ENCODE peak calls at places on chromosome 15, in nine cellular contexts. One of them, this sample, is unnamed. For H3K4me1 and H3K36me3, the result is how much of the 10 kb centered on the place peaks cover.

GRCh38 chr15:96977886-96978285 is 647.4 kb downstream of the NR2F2 start:
- DNase-seq in mesendoderm: peak
- DNase-seq in HCT116: no peak
- DNase-seq in K562: no peak
- DNase-seq in H1: no peak
- DNase-seq in neural progenitor cell: no peak
- DNase-seq in PC-3: no peak
- DNase-seq in fibroblast of lung: no peak
- DNase-seq in SK-N-SH: no peak
- DNase-seq in this sample: no peak

GRCh38 chr15:52751522-52751921 is 38.6 kb downstream of the ONECUT1 start:
- DNase-seq in HCT116: no peak
- DNase-seq in mesendoderm: no peak
- DNase-seq in neural progenitor cell: no peak
- DNase-seq in fibroblast of lung: no peak
- DNase-seq in K562: no peak
- DNase-seq in H1: no peak
- DNase-seq in SK-N-SH: no peak
- DNase-seq in PC-3: no peak
- DNase-seq in this sample: no peak

GRCh38 chr15:63037996-63038720 is 4.4 kb upstream of the TPM1 start:
- DNase-seq in fibroblast of lung: no peak
- DNase-seq in neural progenitor cell: no peak
- DNase-seq in H1: no peak
- DNase-seq in K562: no peak
- DNase-seq in PC-3: peak
- DNase-seq in SK-N-SH: no peak
- DNase-seq in mesendoderm: no peak
- DNase-seq in HCT116: no peak
- DNase-seq in this sample: peak

GRCh38 chr15:81939604-81940440 is 106.0 kb downstream of the MEX3B start:
- DNase-seq in SK-N-SH: peak
- DNase-seq in PC-3: peak
- DNase-seq in mesendoderm: peak
- DNase-seq in fibroblast of lung: peak
- DNase-seq in K562: peak
- DNase-seq in neural progenitor cell: peak
- DNase-seq in HCT116: peak
- DNase-seq in H1: peak
- DNase-seq in this sample: peak

GRCh38 chr15:82127581-82127980 is 81.8 kb upstream of the MEX3B start:
- DNase-seq in fibroblast of lung: no peak
- DNase-seq in K562: no peak
- DNase-seq in SK-N-SH: no peak
- DNase-seq in H1: no peak
- DNase-seq in mesendoderm: no peak
- DNase-seq in neural progenitor cell: no peak
- DNase-seq in PC-3: no peak
- DNase-seq in HCT116: no peak
- DNase-seq in this sample: no peak

GRCh38 chr15:51828621-51829359 is 663 bp upstream of the TMOD3 start:
- DNase-seq in mesendoderm: no peak
- DNase-seq in H1: no peak
- DNase-seq in fibroblast of lung: no peak
- DNase-seq in SK-N-SH: no peak
- DNase-seq in K562: peak
- DNase-seq in neural progenitor cell: no peak
- DNase-seq in PC-3: peak
- DNase-seq in HCT116: no peak
- DNase-seq in this sample: no peak

GRCh38 chr15:47184003-47184404 is 533.3 kb upstream of the SEMA6D start:
- DNase-seq in neural progenitor cell: peak
- DNase-seq in K562: no peak
- DNase-seq in SK-N-SH: peak
- DNase-seq in fibroblast of lung: no peak
- DNase-seq in PC-3: no peak
- DNase-seq in H1: no peak
- DNase-seq in HCT116: no peak
- DNase-seq in mesendoderm: peak
- DNase-seq in this sample: no peak

GRCh38 chr15:69930754-69931153 is 167.0 kb downstream of the TLE3 start:
- DNase-seq in mesendoderm: no peak
- DNase-seq in HCT116: no peak
- DNase-seq in PC-3: no peak
- DNase-seq in fibroblast of lung: no peak
- DNase-seq in neural progenitor cell: no peak
- DNase-seq in K562: no peak
- DNase-seq in SK-N-SH: no peak
- DNase-seq in H1: no peak
- DNase-seq in this sample: no peak

GRCh38 chr15:60345616-60346015 is 52.2 kb downstream of the ANXA2 start:
- DNase-seq in K562: no peak
- DNase-seq in H1: no peak
- DNase-seq in fibroblast of lung: no peak
- DNase-seq in HCT116: no peak
- DNase-seq in mesendoderm: no peak
- DNase-seq in SK-N-SH: no peak
- DNase-seq in PC-3: no peak
- DNase-seq in neural progenitor cell: no peak
- DNase-seq in this sample: no peak

GRCh38 chr15:60349589-60349988 is 48.2 kb downstream of the ANXA2 start:
- DNase-seq in PC-3: no peak
- DNase-seq in HCT116: no peak
- DNase-seq in SK-N-SH: no peak
- DNase-seq in fibroblast of lung: no peak
- DNase-seq in mesendoderm: no peak
- DNase-seq in neural progenitor cell: no peak
- DNase-seq in K562: no peak
- DNase-seq in H1: no peak
- DNase-seq in this sample: no peak

GRCh38 chr15:60346653-60347052 is 51.1 kb downstream of the ANXA2 start:
- DNase-seq in K562: no peak
- DNase-seq in H1: no peak
- DNase-seq in fibroblast of lung: no peak
- DNase-seq in HCT116: no peak
- DNase-seq in SK-N-SH: no peak
- DNase-seq in PC-3: no peak
- DNase-seq in mesendoderm: no peak
- DNase-seq in neural progenitor cell: no peak
- DNase-seq in this sample: no peak

GRCh38 chr15:60346077-60346476 is 51.7 kb downstream of the ANXA2 start:
- DNase-seq in HCT116: no peak
- DNase-seq in fibroblast of lung: no peak
- DNase-seq in H1: no peak
- DNase-seq in PC-3: no peak
- DNase-seq in neural progenitor cell: no peak
- DNase-seq in K562: no peak
- DNase-seq in mesendoderm: no peak
- DNase-seq in SK-N-SH: no peak
- DNase-seq in this sample: no peak

DNA sequence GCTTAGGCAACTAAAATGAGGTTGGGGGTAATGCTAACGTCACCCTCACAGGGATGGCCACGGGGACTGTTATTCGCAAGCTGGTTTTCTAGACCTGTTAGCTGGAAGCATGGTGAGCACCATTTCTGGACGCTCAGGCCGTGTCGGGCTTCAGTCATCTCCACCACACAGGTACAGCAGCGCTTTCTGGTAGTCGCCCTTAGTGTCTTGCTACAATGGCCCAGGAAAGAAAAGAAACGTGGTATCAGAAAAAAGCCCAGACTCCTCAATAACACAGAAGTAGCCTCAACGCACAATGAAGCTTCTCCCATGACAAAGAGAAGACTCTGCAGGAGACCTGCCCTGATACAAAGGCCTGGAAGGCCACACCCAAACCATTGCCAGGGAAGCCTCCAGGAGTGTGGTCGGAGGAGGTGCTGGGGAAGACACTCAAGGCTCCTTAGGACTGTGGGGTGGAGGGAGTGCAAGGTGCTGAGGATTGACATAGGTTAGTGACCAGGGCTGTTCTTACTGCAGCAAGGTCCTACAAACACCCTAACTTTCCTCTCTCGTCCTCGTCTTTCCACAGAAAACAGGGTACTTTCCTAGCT is 50.2 kb downstream of the ANXA2 start:
- DNase-seq in K562: no peak
- DNase-seq in SK-N-SH: no peak
- DNase-seq in mesendoderm: no peak
- DNase-seq in H1: no peak
- DNase-seq in neural progenitor cell: no peak
- DNase-seq in HCT116: no peak
- DNase-seq in PC-3: no peak
- DNase-seq in fibroblast of lung: no peak
- DNase-seq in this sample: no peak
- H3K4me1 ChIP-seq in K562: under half
- H3K4me1 ChIP-seq in SK-N-SH: under half
- H3K4me1 ChIP-seq in mesendoderm: under half
- H3K4me1 ChIP-seq in H1: under half
- H3K4me1 ChIP-seq in neural progenitor cell: under half
- H3K4me1 ChIP-seq in HCT116: under half
- H3K4me1 ChIP-seq in PC-3: under half
- H3K4me1 ChIP-seq in fibroblast of lung: under half
- H3K4me1 ChIP-seq in this sample: under half

GRCh38 chr15:39585394-39585841 is 4.5 kb downstream of the THBS1 start:
- DNase-seq in fibroblast of lung: peak
- DNase-seq in mesendoderm: no peak
- DNase-seq in PC-3: no peak
- DNase-seq in neural progenitor cell: no peak
- DNase-seq in K562: no peak
- DNase-seq in SK-N-SH: no peak
- DNase-seq in HCT116: no peak
- DNase-seq in H1: no peak
- DNase-seq in this sample: peak

GRCh38 chr15:39583586-39584265 is 2.8 kb downstream of the THBS1 start:
- DNase-seq in SK-N-SH: peak
- DNase-seq in fibroblast of lung: peak
- DNase-seq in PC-3: peak
- DNase-seq in mesendoderm: peak
- DNase-seq in HCT116: no peak
- DNase-seq in K562: peak
- DNase-seq in H1: no peak
- DNase-seq in neural progenitor cell: peak
- DNase-seq in this sample: peak

GRCh38 chr15:39584266-39584659 is 3.4 kb downstream of the THBS1 start:
- DNase-seq in SK-N-SH: no peak
- DNase-seq in neural progenitor cell: no peak
- DNase-seq in PC-3: no peak
- DNase-seq in HCT116: no peak
- DNase-seq in fibroblast of lung: no peak
- DNase-seq in K562: no peak
- DNase-seq in mesendoderm: no peak
- DNase-seq in H1: no peak
- DNase-seq in this sample: no peak

GRCh38 chr15:39585871-39586301 is 5.0 kb downstream of the THBS1 start:
- DNase-seq in neural progenitor cell: no peak
- DNase-seq in SK-N-SH: no peak
- DNase-seq in mesendoderm: no peak
- DNase-seq in H1: no peak
- DNase-seq in PC-3: no peak
- DNase-seq in HCT116: no peak
- DNase-seq in K562: no peak
- DNase-seq in fibroblast of lung: no peak
- DNase-seq in this sample: peak

DNA sequence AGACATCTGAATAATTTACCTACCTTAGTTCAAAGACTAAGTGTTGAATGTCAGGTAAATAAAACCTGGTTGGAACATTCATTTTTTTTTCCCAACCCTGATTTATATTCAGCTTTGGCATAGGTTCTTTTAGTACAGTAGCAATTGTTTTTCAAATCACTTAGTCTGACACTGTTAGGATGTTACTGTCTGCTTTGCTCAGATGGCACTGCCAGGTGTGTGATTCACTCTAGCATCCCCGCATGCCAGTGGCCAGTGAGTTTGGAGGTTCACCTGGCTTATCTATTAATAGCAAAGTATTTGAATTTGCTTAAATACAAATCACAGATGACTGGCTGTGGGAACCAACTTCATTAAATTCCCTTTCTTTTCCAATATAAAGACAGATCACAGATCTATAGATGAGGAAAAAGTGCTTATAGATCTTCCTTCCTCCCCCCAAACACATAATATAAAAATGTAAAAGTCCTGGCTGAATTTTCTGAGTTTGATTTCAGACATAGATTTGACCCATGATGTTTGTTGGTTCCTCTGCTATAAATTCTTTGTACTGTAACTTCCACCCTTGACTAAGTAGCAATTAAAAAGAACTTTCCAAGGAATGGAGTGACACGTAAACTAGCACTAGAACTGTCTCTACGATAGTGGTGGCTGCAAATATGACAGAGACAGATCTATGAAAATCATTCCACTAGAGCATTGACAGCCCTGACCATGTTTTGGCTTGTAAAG is 3.9 kb downstream of the THBS1 start:
- DNase-seq in mesendoderm: no peak
- DNase-seq in H1: no peak
- DNase-seq in SK-N-SH: no peak
- DNase-seq in K562: no peak
- DNase-seq in HCT116: no peak
- DNase-seq in PC-3: peak
- DNase-seq in neural progenitor cell: no peak
- DNase-seq in fibroblast of lung: no peak
- DNase-seq in this sample: peak
- H3K36me3 ChIP-seq in mesendoderm: under half
- H3K36me3 ChIP-seq in H1: under half
- H3K36me3 ChIP-seq in SK-N-SH: half or more
- H3K36me3 ChIP-seq in K562: under half
- H3K36me3 ChIP-seq in HCT116: under half
- H3K36me3 ChIP-seq in PC-3: half or more
- H3K36me3 ChIP-seq in neural progenitor cell: under half
- H3K36me3 ChIP-seq in fibroblast of lung: half or more
- H3K36me3 ChIP-seq in this sample: half or more

GRCh38 chr15:67146214-67146613 is 80.8 kb downstream of the SMAD3 start:
- DNase-seq in mesendoderm: no peak
- DNase-seq in HCT116: no peak
- DNase-seq in neural progenitor cell: no peak
- DNase-seq in K562: no peak
- DNase-seq in SK-N-SH: peak
- DNase-seq in PC-3: peak
- DNase-seq in fibroblast of lung: peak
- DNase-seq in H1: no peak
- DNase-seq in this sample: no peak

GRCh38 chr15:67145710-67146109 is 80.3 kb downstream of the SMAD3 start:
- DNase-seq in PC-3: no peak
- DNase-seq in K562: no peak
- DNase-seq in neural progenitor cell: no peak
- DNase-seq in SK-N-SH: no peak
- DNase-seq in fibroblast of lung: no peak
- DNase-seq in HCT116: no peak
- DNase-seq in H1: no peak
- DNase-seq in mesendoderm: no peak
- DNase-seq in this sample: no peak

GRCh38 chr15:67148196-67148701 is 82.8 kb downstream of the SMAD3 start:
- DNase-seq in neural progenitor cell: no peak
- DNase-seq in K562: no peak
- DNase-seq in mesendoderm: no peak
- DNase-seq in PC-3: peak
- DNase-seq in fibroblast of lung: peak
- DNase-seq in SK-N-SH: no peak
- DNase-seq in HCT116: no peak
- DNase-seq in H1: no peak
- DNase-seq in this sample: peak

GRCh38 chr15:67146875-67147381 is 81.5 kb downstream of the SMAD3 start:
- DNase-seq in PC-3: peak
- DNase-seq in fibroblast of lung: peak
- DNase-seq in K562: peak
- DNase-seq in HCT116: no peak
- DNase-seq in SK-N-SH: no peak
- DNase-seq in mesendoderm: peak
- DNase-seq in neural progenitor cell: peak
- DNase-seq in H1: no peak
- DNase-seq in this sample: no peak

GRCh38 chr15:67147410-67147949 is 82.1 kb downstream of the SMAD3 start:
- DNase-seq in HCT116: no peak
- DNase-seq in PC-3: peak
- DNase-seq in SK-N-SH: no peak
- DNase-seq in K562: no peak
- DNase-seq in mesendoderm: no peak
- DNase-seq in neural progenitor cell: no peak
- DNase-seq in fibroblast of lung: no peak
- DNase-seq in H1: no peak
- DNase-seq in this sample: no peak
- H3K9ac ChIP-seq in HCT116: peak
- H3K9ac ChIP-seq in PC-3: peak
- H3K9ac ChIP-seq in SK-N-SH: peak
- H3K9ac ChIP-seq in K562: no peak
- H3K9ac ChIP-seq in mesendoderm: no peak
- H3K9ac ChIP-seq in neural progenitor cell: no peak
- H3K9ac ChIP-seq in fibroblast of lung: peak
- H3K9ac ChIP-seq in H1: no peak
- H3K9ac ChIP-seq in this sample: peak

GRCh38 chr15:42510258-42511009 is 15.0 kb downstream of the SNAP23 start:
- DNase-seq in K562: no peak
- DNase-seq in H1: no peak
- DNase-seq in SK-N-SH: no peak
- DNase-seq in mesendoderm: no peak
- DNase-seq in neural progenitor cell: no peak
- DNase-seq in fibroblast of lung: no peak
- DNase-seq in PC-3: no peak
- DNase-seq in HCT116: no peak
- DNase-seq in this sample: no peak

GRCh38 chr15:42508263-42508690 is 12.8 kb downstream of the SNAP23 start:
- DNase-seq in fibroblast of lung: peak
- DNase-seq in neural progenitor cell: no peak
- DNase-seq in H1: no peak
- DNase-seq in K562: peak
- DNase-seq in mesendoderm: no peak
- DNase-seq in PC-3: no peak
- DNase-seq in SK-N-SH: no peak
- DNase-seq in HCT116: no peak
- DNase-seq in this sample: no peak

GRCh38 chr15:42504631-42505030 is 9.2 kb downstream of the SNAP23 start:
- DNase-seq in SK-N-SH: no peak
- DNase-seq in neural progenitor cell: no peak
- DNase-seq in PC-3: no peak
- DNase-seq in H1: no peak
- DNase-seq in K562: no peak
- DNase-seq in HCT116: no peak
- DNase-seq in mesendoderm: no peak
- DNase-seq in fibroblast of lung: no peak
- DNase-seq in this sample: no peak

GRCh38 chr15:42511010-42511396 is 15.6 kb downstream of the SNAP23 start:
- DNase-seq in SK-N-SH: no peak
- DNase-seq in PC-3: no peak
- DNase-seq in HCT116: no peak
- DNase-seq in mesendoderm: no peak
- DNase-seq in K562: no peak
- DNase-seq in H1: no peak
- DNase-seq in neural progenitor cell: no peak
- DNase-seq in fibroblast of lung: peak
- DNase-seq in this sample: peak

DNA sequence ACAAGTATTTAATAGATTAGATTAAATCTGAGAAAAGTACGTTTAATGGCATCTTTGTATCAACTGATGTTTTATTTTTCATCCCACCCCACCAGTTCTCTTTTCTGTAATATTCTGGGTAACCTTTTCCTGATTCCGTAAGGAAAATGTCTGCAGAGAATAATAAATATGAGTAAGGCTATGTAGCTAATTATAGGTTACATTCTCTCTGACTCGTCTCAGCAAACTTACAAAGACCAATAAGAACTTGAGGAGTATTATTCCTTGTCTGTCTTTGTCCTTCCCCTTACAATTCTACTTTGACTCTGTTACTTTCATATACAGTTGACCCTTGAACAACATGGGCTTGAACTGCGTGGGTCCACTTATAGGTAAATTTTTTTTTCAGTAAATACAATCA is 12.1 kb downstream of the SNAP23 start:
- DNase-seq in PC-3: peak
- DNase-seq in neural progenitor cell: no peak
- DNase-seq in mesendoderm: no peak
- DNase-seq in fibroblast of lung: no peak
- DNase-seq in HCT116: no peak
- DNase-seq in SK-N-SH: no peak
- DNase-seq in K562: no peak
- DNase-seq in H1: no peak
- DNase-seq in this sample: no peak
- H3K4me1 ChIP-seq in PC-3: under half
- H3K4me1 ChIP-seq in neural progenitor cell: under half
- H3K4me1 ChIP-seq in mesendoderm: under half
- H3K4me1 ChIP-seq in fibroblast of lung: under half
- H3K4me1 ChIP-seq in HCT116: under half
- H3K4me1 ChIP-seq in SK-N-SH: under half
- H3K4me1 ChIP-seq in K562: under half
- H3K4me1 ChIP-seq in H1: under half
- H3K4me1 ChIP-seq in this sample: under half

This sample was measured in adipocyte.